ENCODE peak calls at places on chromosomes 12 and 14, in four cellular contexts. One of them, this sample, is unnamed.

GRCh38 chr14:97021571-97022171 is 224.5 kb downstream of the VRK1 start:
- DNase-seq in upper lobe of right lung: no peak
- DNase-seq in stomach: no peak
- DNase-seq in AG04450: no peak
- DNase-seq in this sample: no peak

GRCh38 chr12:15719230-15719629 is 70.0 kb downstream of the EPS8 start:
- DNase-seq in upper lobe of right lung: no peak
- DNase-seq in stomach: no peak
- DNase-seq in AG04450: no peak
- DNase-seq in this sample: peak

GRCh38 chr14:24435998-24436354 is 6.2 kb downstream of the KHNYN start:
- DNase-seq in upper lobe of right lung: no peak
- DNase-seq in stomach: no peak
- DNase-seq in AG04450: no peak
- DNase-seq in this sample: no peak

GRCh38 chr14:63893701-63894458 is 41.1 kb downstream of the SYNE2 start:
- DNase-seq in upper lobe of right lung: no peak
- DNase-seq in stomach: peak
- DNase-seq in AG04450: peak
- DNase-seq in this sample: peak

GRCh38 chr12:29879606-29880308 is 96.0 kb upstream of the TMTC1 start:
- DNase-seq in upper lobe of right lung: no peak
- DNase-seq in stomach: no peak
- DNase-seq in AG04450: no peak
- DNase-seq in this sample: no peak

GRCh38 chr12:116318738-116319050 is 41.2 kb upstream of the MED13L start:
- DNase-seq in upper lobe of right lung: no peak
- DNase-seq in stomach: peak
- DNase-seq in AG04450: no peak
- DNase-seq in this sample: no peak

GRCh38 chr12:126397071-126397571 is 1331.9 kb downstream of the AACS start:
- DNase-seq in upper lobe of right lung: no peak
- DNase-seq in stomach: no peak
- DNase-seq in AG04450: no peak
- DNase-seq in this sample: no peak

GRCh38 chr14:100149789-100150611 is 9.4 kb downstream of the DEGS2 start:
- DNase-seq in upper lobe of right lung: no peak
- DNase-seq in stomach: peak
- DNase-seq in AG04450: no peak
- DNase-seq in this sample: no peak

GRCh38 chr12:73421832-73422231 is 1115.8 kb upstream of the ATXN7L3B start:
- DNase-seq in upper lobe of right lung: no peak
- DNase-seq in stomach: no peak
- DNase-seq in AG04450: no peak
- DNase-seq in this sample: no peak

GRCh38 chr14:93064411-93065271 is 51.1 kb downstream of the ITPK1 start:
- DNase-seq in upper lobe of right lung: no peak
- DNase-seq in stomach: no peak
- DNase-seq in AG04450: no peak
- DNase-seq in this sample: no peak

GRCh38 chr12:6530576-6531260 is 3.6 kb upstream of the GAPDH start:
- DNase-seq in upper lobe of right lung: no peak
- DNase-seq in stomach: no peak
- DNase-seq in AG04450: no peak
- DNase-seq in this sample: no peak

GRCh38 chr12:26789731-26790644 is 43.0 kb downstream of the ITPR2 start:
- DNase-seq in upper lobe of right lung: no peak
- DNase-seq in stomach: no peak
- DNase-seq in AG04450: no peak
- DNase-seq in this sample: no peak

GRCh38 chr14:73258076-73258475 is 20.8 kb downstream of the PAPLN start:
- DNase-seq in upper lobe of right lung: no peak
- DNase-seq in stomach: no peak
- DNase-seq in AG04450: no peak
- DNase-seq in this sample: no peak

GRCh38 chr12:54139030-54139429 is 49.8 kb downstream of the SMUG1 start:
- DNase-seq in upper lobe of right lung: no peak
- DNase-seq in stomach: no peak
- DNase-seq in AG04450: no peak
- DNase-seq in this sample: no peak

GRCh38 chr14:36317650-36318049 is 2.8 kb downstream of the MBIP start:
- DNase-seq in upper lobe of right lung: no peak
- DNase-seq in stomach: no peak
- DNase-seq in AG04450: no peak
- DNase-seq in this sample: peak

GRCh38 chr14:21978184-21978998 is 304.8 kb upstream of the OR4E1 start:
- DNase-seq in upper lobe of right lung: peak
- DNase-seq in stomach: peak
- DNase-seq in AG04450: no peak
- DNase-seq in this sample: no peak

GRCh38 chr12:83850531-83850930 is 1062.1 kb downstream of the SLC6A15 start:
- DNase-seq in upper lobe of right lung: no peak
- DNase-seq in stomach: no peak
- DNase-seq in AG04450: no peak
- DNase-seq in this sample: no peak

GRCh38 chr12:109387425-109388166 is 39.9 kb downstream of the MYO1H start:
- DNase-seq in upper lobe of right lung: no peak
- DNase-seq in stomach: no peak
- DNase-seq in AG04450: no peak
- DNase-seq in this sample: no peak

GRCh38 chr14:91870001-91870400 is 2.7 kb upstream of the TC2N start:
- DNase-seq in upper lobe of right lung: no peak
- DNase-seq in stomach: no peak
- DNase-seq in AG04450: no peak
- DNase-seq in this sample: no peak

GRCh38 chr14:91873476-91874265 is 6.3 kb upstream of the TC2N start:
- DNase-seq in upper lobe of right lung: no peak
- DNase-seq in stomach: peak
- DNase-seq in AG04450: no peak
- DNase-seq in this sample: no peak

GRCh38 chr14:91870890-91871289 is 3.6 kb upstream of the TC2N start:
- DNase-seq in upper lobe of right lung: no peak
- DNase-seq in stomach: no peak
- DNase-seq in AG04450: no peak
- DNase-seq in this sample: no peak

GRCh38 chr14:91872011-91872476 is 4.7 kb upstream of the TC2N start:
- DNase-seq in upper lobe of right lung: peak
- DNase-seq in stomach: peak
- DNase-seq in AG04450: no peak
- DNase-seq in this sample: no peak

DNA sequence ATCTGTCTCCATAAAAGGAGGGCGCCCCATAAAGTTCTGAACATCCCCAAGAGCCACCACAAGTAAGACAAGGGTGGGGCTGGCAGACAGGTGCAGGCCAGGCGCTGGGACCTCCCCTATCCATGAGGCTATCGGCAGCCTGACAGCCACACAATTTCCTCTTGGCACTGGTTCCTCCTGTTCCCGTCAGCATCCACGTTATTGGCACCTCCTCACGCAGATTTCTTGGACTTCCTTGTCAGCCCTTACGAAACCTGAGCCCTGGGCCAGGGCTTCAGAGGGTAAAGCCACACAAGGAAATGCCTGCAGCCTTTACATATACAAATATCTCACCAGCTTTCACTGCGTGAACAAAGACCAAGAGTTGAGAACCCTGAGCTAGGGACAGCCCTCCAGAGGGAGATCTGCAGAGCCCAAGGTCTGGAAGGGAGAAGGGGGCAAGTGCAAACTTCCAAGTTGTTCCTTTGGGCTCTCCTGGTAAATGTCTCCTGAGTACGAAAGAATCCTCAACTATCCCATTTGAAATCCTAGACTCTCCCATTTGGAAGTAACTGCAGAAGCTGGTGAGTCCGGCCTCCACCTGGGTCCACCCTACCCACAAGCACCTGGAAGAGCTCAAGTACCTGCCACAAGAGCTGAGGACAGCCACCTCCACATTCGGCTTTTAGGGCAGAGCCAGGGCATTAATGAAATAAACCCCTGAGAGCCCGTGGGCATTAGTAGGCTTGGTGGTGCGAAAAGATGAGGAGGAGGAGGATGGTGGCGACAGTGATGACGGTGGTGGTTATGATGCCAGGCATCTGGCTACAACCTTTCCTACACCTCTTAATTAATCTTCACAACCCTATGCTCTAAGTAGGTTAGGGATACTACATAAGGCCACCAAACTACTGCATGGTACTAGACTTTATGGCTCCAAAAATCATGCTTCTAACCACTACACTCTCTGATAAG is 5.5 kb upstream of the TC2N start:
- DNase-seq in upper lobe of right lung: peak
- DNase-seq in stomach: peak
- DNase-seq in AG04450: peak
- DNase-seq in this sample: peak
- H3K4me3 ChIP-seq in upper lobe of right lung: peak
- H3K4me3 ChIP-seq in stomach: no peak
- H3K4me3 ChIP-seq in AG04450: no peak
- H3K4me3 ChIP-seq in this sample: no peak

GRCh38 chr12:68784015-68784414 is 24.0 kb upstream of the MDM2 start:
- DNase-seq in upper lobe of right lung: no peak
- DNase-seq in stomach: no peak
- DNase-seq in AG04450: no peak
- DNase-seq in this sample: no peak
- TF ChIP-seq CTCF in upper lobe of right lung: no peak
- TF ChIP-seq CTCF in stomach: no peak
- TF ChIP-seq CTCF in AG04450: no peak
- TF ChIP-seq CTCF in this sample: no peak

DNA sequence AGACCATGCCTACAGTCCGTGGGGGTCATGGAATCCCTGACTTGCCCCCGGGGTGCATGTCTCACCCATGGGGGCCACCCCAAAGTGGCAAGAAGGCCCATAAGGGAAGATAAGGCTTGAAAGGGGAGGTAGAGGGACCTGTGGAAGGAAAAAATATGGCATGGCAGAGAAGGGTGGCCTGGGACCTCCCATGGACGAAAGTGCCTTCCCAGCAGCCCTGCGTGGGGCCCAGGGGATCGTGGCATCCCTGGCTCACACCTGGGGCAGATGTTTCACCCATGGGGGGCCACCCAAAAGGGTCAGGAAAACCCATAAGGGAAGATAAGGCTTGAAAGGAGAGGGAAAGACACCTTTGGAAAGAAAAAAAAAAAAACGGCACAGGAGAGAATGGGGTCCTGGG is 264.6 kb downstream of the ALG10 start:
- DNase-seq in upper lobe of right lung: no peak
- DNase-seq in stomach: no peak
- DNase-seq in AG04450: no peak
- DNase-seq in this sample: no peak
- H3K4me3 ChIP-seq in upper lobe of right lung: no peak
- H3K4me3 ChIP-seq in stomach: no peak
- H3K4me3 ChIP-seq in AG04450: no peak
- H3K4me3 ChIP-seq in this sample: no peak

DNA sequence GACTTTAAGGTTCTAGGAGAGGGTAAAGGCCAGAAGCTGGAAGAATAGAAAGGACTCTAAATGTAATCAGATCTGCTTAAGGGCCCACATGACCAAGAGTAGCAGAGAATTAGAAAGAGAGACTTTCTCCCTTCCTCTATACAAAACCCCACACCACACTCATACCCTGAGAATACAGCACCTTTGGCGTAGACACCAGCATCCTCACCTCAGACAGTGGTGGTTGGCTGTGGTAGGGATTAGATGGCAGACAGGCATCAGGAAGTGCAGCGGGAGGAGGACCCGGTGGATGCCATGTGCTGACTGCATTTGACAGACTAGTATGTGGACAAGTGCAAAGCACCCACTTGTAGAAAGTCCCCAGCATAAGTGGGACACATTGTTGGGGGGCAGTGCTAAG is 98.3 kb upstream of the AMIGO2 start:
- DNase-seq in upper lobe of right lung: no peak
- DNase-seq in stomach: no peak
- DNase-seq in AG04450: no peak
- DNase-seq in this sample: no peak
- TF ChIP-seq CTCF in upper lobe of right lung: no peak
- TF ChIP-seq CTCF in stomach: no peak
- TF ChIP-seq CTCF in AG04450: no peak
- TF ChIP-seq CTCF in this sample: no peak

GRCh38 chr12:104280111-104280510 is 23.4 kb upstream of the EID3 start:
- DNase-seq in upper lobe of right lung: no peak
- DNase-seq in stomach: no peak
- DNase-seq in AG04450: no peak
- DNase-seq in this sample: no peak
- H3K4me3 ChIP-seq in upper lobe of right lung: no peak
- H3K4me3 ChIP-seq in stomach: no peak
- H3K4me3 ChIP-seq in AG04450: peak
- H3K4me3 ChIP-seq in this sample: no peak

This sample was measured in LNCaP clone FGC.